ENCODE peak calls at places on chromosomes 1 and 21, in five cellular contexts. One of them, this sample, is unnamed.

GRCh38 chr1:27519341-27520258 is 29.6 kb upstream of the WASF2 start:
- DNase-seq in uterus: no peak
- DNase-seq in HCT116: no peak
- DNase-seq in H7: peak; percentile 83
- DNase-seq in endothelial cell of umbilical vein: no peak
- DNase-seq in this sample: no peak

GRCh38 chr1:47661065-47661464 is 223.2 kb downstream of the FOXD2 start:
- DNase-seq in HCT116: no peak
- DNase-seq in uterus: no peak
- DNase-seq in H7: no peak
- DNase-seq in endothelial cell of umbilical vein: no peak
- DNase-seq in this sample: no peak

GRCh38 chr21:33219300-33219699 is 10.4 kb upstream of the IFNAR2 start:
- DNase-seq in HCT116: no peak
- DNase-seq in uterus: no peak
- DNase-seq in H7: no peak
- DNase-seq in endothelial cell of umbilical vein: no peak
- DNase-seq in this sample: no peak

GRCh38 chr1:202084791-202085681 is 37.7 kb upstream of the GPR37L1 start:
- DNase-seq in endothelial cell of umbilical vein: no peak
- DNase-seq in uterus: no peak
- DNase-seq in H7: peak; percentile 79
- DNase-seq in HCT116: peak; percentile 87
- DNase-seq in this sample: no peak

GRCh38 chr21:39094087-39094785 is 89.0 kb downstream of the PSMG1 start:
- DNase-seq in uterus: no peak
- DNase-seq in endothelial cell of umbilical vein: no peak
- DNase-seq in H7: no peak
- DNase-seq in HCT116: no peak
- DNase-seq in this sample: no peak

GRCh38 chr1:33657833-33658232 is 185.4 kb downstream of the ZSCAN20 start:
- DNase-seq in HCT116: no peak
- DNase-seq in H7: no peak
- DNase-seq in endothelial cell of umbilical vein: no peak
- DNase-seq in uterus: no peak
- DNase-seq in this sample: no peak

GRCh38 chr1:26290416-26291261 is 10.8 kb downstream of the SH3BGRL3 start:
- DNase-seq in endothelial cell of umbilical vein: no peak
- DNase-seq in H7: peak; percentile 80
- DNase-seq in HCT116: no peak
- DNase-seq in uterus: no peak
- DNase-seq in this sample: no peak

GRCh38 chr1:26697978-26698849 is 2.4 kb downstream of the ARID1A start:
- DNase-seq in uterus: peak; percentile 65
- DNase-seq in HCT116: peak; percentile 80
- DNase-seq in endothelial cell of umbilical vein: peak; percentile 94
- DNase-seq in H7: peak; percentile 63
- DNase-seq in this sample: peak; percentile 96

GRCh38 chr1:111821121-111821745 is 65.5 kb downstream of the DDX20 start:
- DNase-seq in HCT116: no peak
- DNase-seq in endothelial cell of umbilical vein: no peak
- DNase-seq in H7: no peak
- DNase-seq in uterus: no peak
- DNase-seq in this sample: no peak

GRCh38 chr1:174157157-174157806 is 2.0 kb upstream of the RABGAP1L start:
- DNase-seq in uterus: no peak
- DNase-seq in endothelial cell of umbilical vein: no peak
- DNase-seq in HCT116: no peak
- DNase-seq in H7: no peak
- DNase-seq in this sample: no peak

GRCh38 chr1:9302745-9303524 is 10.2 kb downstream of the SPSB1 start:
- DNase-seq in uterus: peak; percentile 59
- DNase-seq in endothelial cell of umbilical vein: peak; percentile 83
- DNase-seq in HCT116: peak; percentile 75
- DNase-seq in H7: no peak
- DNase-seq in this sample: peak; percentile 86

GRCh38 chr1:25900209-25900608 is 6.0 kb downstream of the STMN1 start:
- DNase-seq in uterus: no peak
- DNase-seq in endothelial cell of umbilical vein: no peak
- DNase-seq in H7: no peak
- DNase-seq in HCT116: no peak
- DNase-seq in this sample: no peak

GRCh38 chr1:10973552-10973951 is 38.9 kb upstream of the TARDBP start:
- DNase-seq in H7: peak; percentile 66
- DNase-seq in endothelial cell of umbilical vein: no peak
- DNase-seq in HCT116: no peak
- DNase-seq in uterus: no peak
- DNase-seq in this sample: no peak

GRCh38 chr1:81702903-81703302 is 97.8 kb upstream of the ADGRL2 start:
- DNase-seq in uterus: no peak
- DNase-seq in H7: no peak
- DNase-seq in HCT116: no peak
- DNase-seq in endothelial cell of umbilical vein: peak; percentile 96
- DNase-seq in this sample: peak; percentile 95

GRCh38 chr21:42571391-42572150 is 57.9 kb downstream of the SLC37A1 start:
- DNase-seq in HCT116: no peak
- DNase-seq in H7: no peak
- DNase-seq in uterus: peak; percentile 9
- DNase-seq in endothelial cell of umbilical vein: no peak
- DNase-seq in this sample: no peak

GRCh38 chr1:30942326-30942978 is 33.9 kb upstream of the SDC3 start:
- DNase-seq in H7: no peak
- DNase-seq in uterus: no peak
- DNase-seq in endothelial cell of umbilical vein: peak; percentile 75
- DNase-seq in HCT116: no peak
- DNase-seq in this sample: peak; percentile 49

GRCh38 chr1:160637821-160638539 is 8.9 kb downstream of the SLAMF1 start:
- DNase-seq in endothelial cell of umbilical vein: peak; percentile 10
- DNase-seq in HCT116: no peak
- DNase-seq in H7: no peak
- DNase-seq in uterus: no peak
- DNase-seq in this sample: peak; percentile 3

GRCh38 chr21:26982767-26983166 is 15.9 kb upstream of the ADAMTS5 start:
- DNase-seq in H7: no peak
- DNase-seq in HCT116: no peak
- DNase-seq in uterus: peak; percentile 41
- DNase-seq in endothelial cell of umbilical vein: no peak
- DNase-seq in this sample: no peak

DNA sequence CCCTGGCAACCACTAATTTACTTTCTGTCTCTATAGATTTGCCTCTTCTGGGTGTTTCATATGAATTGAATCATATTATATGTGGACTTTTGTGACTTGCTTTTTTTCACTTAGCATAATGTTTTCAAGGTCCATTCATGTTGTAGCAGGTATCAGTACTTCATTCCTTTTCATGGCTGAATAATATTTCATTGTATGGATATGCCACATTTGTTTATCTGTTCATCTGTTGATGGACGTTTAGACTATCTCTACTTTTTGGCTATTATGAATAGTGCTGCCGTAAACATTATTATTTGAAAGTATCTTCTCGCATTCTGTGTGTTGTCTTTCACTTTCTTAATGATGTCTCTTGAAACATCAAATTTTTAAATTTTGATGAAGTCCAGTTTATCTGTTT is 32.8 kb upstream of the CD101 start:
- DNase-seq in endothelial cell of umbilical vein: no peak
- DNase-seq in HCT116: no peak
- DNase-seq in H7: no peak
- DNase-seq in uterus: no peak
- DNase-seq in this sample: no peak
- H3K36me3 ChIP-seq in endothelial cell of umbilical vein: no peaks in the 10 kb centered on the region
- H3K36me3 ChIP-seq in HCT116: peaks cover 2% of the 10 kb centered on the region
- H3K36me3 ChIP-seq in H7: peaks cover 8% of the 10 kb centered on the region
- H3K36me3 ChIP-seq in uterus: no peaks in the 10 kb centered on the region
- H3K36me3 ChIP-seq in this sample: no peaks in the 10 kb centered on the region

DNA sequence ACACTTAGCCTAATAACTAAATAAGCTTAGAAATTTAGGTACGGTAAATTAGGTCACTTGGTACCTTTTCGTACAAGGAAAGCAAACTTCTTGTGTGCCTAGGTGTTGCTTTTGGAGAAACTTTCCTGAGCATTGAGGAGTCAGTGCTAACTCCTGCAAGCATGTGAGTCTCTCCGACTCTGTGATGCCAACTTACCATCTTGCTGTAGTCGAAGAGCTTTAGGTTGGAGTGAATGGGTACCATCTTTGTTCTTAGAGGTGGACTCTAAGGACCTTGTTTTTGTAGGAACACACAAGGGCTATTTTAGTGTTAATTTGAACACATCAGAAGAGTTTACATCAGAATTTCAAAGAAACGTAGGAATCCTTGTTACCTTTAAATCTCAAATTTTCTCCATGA is 688.9 kb downstream of the USP25 start:
- DNase-seq in uterus: no peak
- DNase-seq in HCT116: no peak
- DNase-seq in H7: no peak
- DNase-seq in endothelial cell of umbilical vein: no peak
- DNase-seq in this sample: no peak
- H3K4me3 ChIP-seq in uterus: peak overlapping the region; percentile 39
- H3K4me3 ChIP-seq in HCT116: no peak overlapping the region
- H3K4me3 ChIP-seq in H7: no peak overlapping the region
- H3K4me3 ChIP-seq in endothelial cell of umbilical vein: no peak overlapping the region
- H3K4me3 ChIP-seq in this sample: no peak overlapping the region

DNA sequence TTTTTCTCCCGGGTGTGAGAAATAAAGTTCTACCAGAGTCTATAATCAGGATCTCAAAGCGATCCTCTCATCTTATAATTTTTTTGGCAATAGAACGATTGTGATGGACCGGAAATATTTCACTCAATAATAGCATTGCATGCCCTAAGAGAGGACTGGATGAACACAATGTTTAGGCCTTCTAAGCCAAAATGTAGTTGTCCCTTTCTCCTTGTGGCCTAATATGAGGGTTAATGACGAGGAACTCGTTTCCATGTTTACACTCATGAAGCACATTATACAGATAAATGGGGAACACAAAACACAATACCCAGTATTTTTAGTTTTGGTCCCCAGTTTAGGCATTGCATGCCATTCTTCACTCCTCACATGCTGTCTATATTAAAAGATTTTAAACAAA is 5.9 kb downstream of the TBX15 start:
- DNase-seq in HCT116: no peak
- DNase-seq in endothelial cell of umbilical vein: no peak
- DNase-seq in H7: no peak
- DNase-seq in uterus: no peak
- DNase-seq in this sample: no peak
- H3K27me3 ChIP-seq in HCT116: peaks cover 5% of the 10 kb centered on the region
- H3K27me3 ChIP-seq in endothelial cell of umbilical vein: peaks cover 84% of the 10 kb centered on the region
- H3K27me3 ChIP-seq in H7: peaks cover 99% of the 10 kb centered on the region
- H3K27me3 ChIP-seq in uterus: peaks cover 86% of the 10 kb centered on the region
- H3K27me3 ChIP-seq in this sample: no peaks in the 10 kb centered on the region

GRCh38 chr21:36047139-36047538 is 13.2 kb downstream of the SETD4 start:
- DNase-seq in HCT116: no peak
- DNase-seq in H7: no peak
- DNase-seq in endothelial cell of umbilical vein: no peak
- DNase-seq in uterus: no peak
- DNase-seq in this sample: no peak

GRCh38 chr21:36055551-36055950 is 4.8 kb downstream of the SETD4 start:
- DNase-seq in uterus: no peak
- DNase-seq in endothelial cell of umbilical vein: no peak
- DNase-seq in H7: no peak
- DNase-seq in HCT116: no peak
- DNase-seq in this sample: no peak

GRCh38 chr21:36048357-36048756 is 12.0 kb downstream of the SETD4 start:
- DNase-seq in HCT116: no peak
- DNase-seq in endothelial cell of umbilical vein: no peak
- DNase-seq in uterus: no peak
- DNase-seq in H7: no peak
- DNase-seq in this sample: no peak

GRCh38 chr21:36052860-36053766 is 7.2 kb downstream of the SETD4 start:
- DNase-seq in HCT116: no peak
- DNase-seq in uterus: no peak
- DNase-seq in H7: no peak
- DNase-seq in endothelial cell of umbilical vein: peak; percentile 16
- DNase-seq in this sample: no peak
- H3K36me3 ChIP-seq in HCT116: peaks cover 37% of the 10 kb centered on the region
- H3K36me3 ChIP-seq in uterus: no peaks in the 10 kb centered on the region
- H3K36me3 ChIP-seq in H7: peaks cover 51% of the 10 kb centered on the region
- H3K36me3 ChIP-seq in endothelial cell of umbilical vein: peaks cover 13% of the 10 kb centered on the region
- H3K36me3 ChIP-seq in this sample: peaks cover 61% of the 10 kb centered on the region

GRCh38 chr1:151010346-151010726 is 2.1 kb downstream of the PRUNE1 start:
- DNase-seq in uterus: no peak
- DNase-seq in endothelial cell of umbilical vein: no peak
- DNase-seq in HCT116: no peak
- DNase-seq in H7: no peak
- DNase-seq in this sample: no peak
- H3K4me3 ChIP-seq in uterus: no peak overlapping the region
- H3K4me3 ChIP-seq in endothelial cell of umbilical vein: no peak overlapping the region
- H3K4me3 ChIP-seq in HCT116: no peak overlapping the region
- H3K4me3 ChIP-seq in H7: no peak overlapping the region
- H3K4me3 ChIP-seq in this sample: no peak overlapping the region

DNA sequence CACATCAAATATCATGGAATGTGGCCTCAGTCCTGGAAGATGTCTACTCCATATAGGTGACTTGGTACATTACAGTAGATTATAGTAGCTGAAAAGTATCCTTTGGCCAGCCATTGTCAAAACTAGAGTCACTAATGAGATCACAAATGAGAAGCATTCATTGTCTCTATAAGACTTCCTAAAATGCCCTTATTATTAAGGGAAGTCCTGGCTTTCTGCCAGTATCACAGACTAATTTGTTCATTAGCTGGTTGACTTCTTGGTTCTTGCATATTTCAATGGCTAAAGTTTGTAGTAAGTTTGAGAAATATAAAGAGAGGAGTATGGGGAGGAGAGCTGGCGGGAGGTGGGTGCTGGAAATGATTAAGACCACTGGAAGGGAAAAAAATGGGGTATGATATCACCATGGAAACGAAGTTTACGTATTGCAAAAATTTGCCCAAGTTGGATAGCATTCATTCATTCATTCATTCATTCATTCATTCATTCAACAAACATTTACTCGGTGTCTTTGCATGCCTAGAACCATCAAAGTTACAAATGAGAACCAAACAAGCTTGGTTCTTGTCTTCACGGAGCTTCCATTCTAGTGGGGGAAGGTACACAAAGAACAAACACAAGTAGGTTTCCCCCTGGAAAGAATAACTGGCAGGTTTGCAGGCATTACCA is 11.7 kb upstream of the B3GALNT2 start:
- DNase-seq in HCT116: no peak
- DNase-seq in uterus: no peak
- DNase-seq in H7: no peak
- DNase-seq in endothelial cell of umbilical vein: no peak
- DNase-seq in this sample: no peak
- H3K27me3 ChIP-seq in HCT116: no peaks in the 10 kb centered on the region
- H3K27me3 ChIP-seq in uterus: no peaks in the 10 kb centered on the region
- H3K27me3 ChIP-seq in H7: no peaks in the 10 kb centered on the region
- H3K27me3 ChIP-seq in endothelial cell of umbilical vein: no peaks in the 10 kb centered on the region
- H3K27me3 ChIP-seq in this sample: no peaks in the 10 kb centered on the region

GRCh38 chr1:145827966-145828365 is 4.0 kb downstream of the POLR3C start:
- DNase-seq in HCT116: no peak
- DNase-seq in endothelial cell of umbilical vein: peak; percentile 50
- DNase-seq in uterus: no peak
- DNase-seq in H7: no peak
- DNase-seq in this sample: no peak
- H3K36me3 ChIP-seq in HCT116: peaks cover 45% of the 10 kb centered on the region
- H3K36me3 ChIP-seq in endothelial cell of umbilical vein: peaks cover 45% of the 10 kb centered on the region
- H3K36me3 ChIP-seq in uterus: no peaks in the 10 kb centered on the region
- H3K36me3 ChIP-seq in H7: peaks cover 27% of the 10 kb centered on the region
- H3K36me3 ChIP-seq in this sample: peaks cover 55% of the 10 kb centered on the region